ENCODE peak calls at places on chromosome 15, in eight cellular contexts. F is astrocyte, O is HFF-Myc, E is GM20000, X is OCI-LY7, M is progenitor cell of endocrine pancreas, W is fibroblast of mammary gland, H is tibial artery. J is an unnamed sample.

GRCh38 chr15:91407237-91407889 is 307.3 kb downstream of the SV2B start:
- DNase-seq in O (no peak), H (no peak), W (peak; percentile 25), M (no peak), X (no peak), F (peak; percentile 79), E (no peak), J (no peak)

GRCh38 chr15:90710436-90710835 is 6.7 kb upstream of the BLM start:
- DNase-seq in M (no peak), W (peak; percentile 42), O (no peak), E (no peak), X (no peak), H (no peak), F (no peak), J (no peak)

GRCh38 chr15:64636101-64636500 is 139.3 kb downstream of the RBPMS2 start:
- DNase-seq in H (no peak), W (no peak), M (no peak), X (no peak), O (no peak), E (no peak), F (no peak), J (no peak)

GRCh38 chr15:38129531-38130199 is 123.0 kb upstream of the SPRED1 start:
- DNase-seq in E (peak; percentile 30), F (peak; percentile 100), O (peak; percentile 100), M (no peak), W (peak; percentile 100), X (peak; percentile 66), H (peak; percentile 89), J (peak; percentile 97)

GRCh38 chr15:24848050-24848449 is 106.7 kb upstream of the SNRPN start:
- DNase-seq in X (no peak), M (peak; percentile 31), O (no peak), H (no peak), W (peak; percentile 23), E (no peak), F (peak; percentile 24), J (no peak)

GRCh38 chr15:49855917-49856637 is 235.2 kb downstream of the DTWD1 start:
- DNase-seq in O (peak; percentile 82), W (peak; percentile 99), H (peak; percentile 23), M (no peak), X (no peak), F (peak; percentile 98), E (no peak), J (peak; percentile 98)

GRCh38 chr15:25862087-25862468 is 1.0 kb downstream of the ATP10A start:
- DNase-seq in E (no peak), W (no peak), M (no peak), H (no peak), F (no peak), X (no peak), O (no peak), J (no peak)

GRCh38 chr15:69699096-69699495 is 246.5 kb downstream of the RPLP1 start:
- DNase-seq in F (no peak), X (no peak), H (no peak), W (no peak), M (no peak), E (no peak), O (no peak), J (no peak)

GRCh38 chr15:73081321-73081958 is 29.2 kb downstream of the NEO1 start:
- DNase-seq in F (peak; percentile 43), H (no peak), E (peak; percentile 10), O (peak; percentile 39), M (no peak), W (peak; percentile 76), X (peak; percentile 51), J (peak; percentile 29)

GRCh38 chr15:28931828-28932227 is 46.1 kb downstream of the APBA2 start:
- DNase-seq in E (no peak), F (no peak), W (no peak), X (no peak), H (no peak), O (no peak), M (no peak), J (no peak)

GRCh38 chr15:58506064-58506490 is 74.3 kb downstream of the LIPC start:
- DNase-seq in W (no peak), H (no peak), F (no peak), X (no peak), O (no peak), E (no peak), M (no peak), J (no peak)

GRCh38 chr15:31387483-31388118 is 61.0 kb downstream of the KLF13 start:
- DNase-seq in E (peak; percentile 7), M (no peak), H (no peak), W (peak; percentile 35), X (no peak), O (peak; percentile 40), F (peak; percentile 35), J (no peak)

GRCh38 chr15:64344651-64345262 is 11.2 kb downstream of the CSNK1G1 start:
- DNase-seq in F (peak; percentile 51), H (no peak), W (peak; percentile 56), M (no peak), O (no peak), X (no peak), E (no peak), J (peak; percentile 35)

GRCh38 chr15:42037650-42038049 is 16.8 kb upstream of the PLA2G4E start:
- DNase-seq in X (no peak), E (no peak), H (no peak), F (no peak), W (no peak), O (no peak), M (no peak), J (no peak)

GRCh38 chr15:85792872-85793621 is 1.7 kb downstream of the KLHL25 start:
- DNase-seq in X (no peak), F (no peak), W (no peak), M (no peak), H (no peak), O (no peak), E (no peak), J (no peak)

GRCh38 chr15:85545185-85545584 is 164.8 kb downstream of the AKAP13 start:
- DNase-seq in O (no peak), W (peak; percentile 54), F (no peak), H (no peak), E (no peak), X (no peak), M (no peak), J (no peak)

GRCh38 chr15:66646308-66646707 is 55.7 kb upstream of the SMAD6 start:
- DNase-seq in E (no peak), X (no peak), M (no peak), W (peak; percentile 81), O (no peak), F (peak; percentile 30), H (no peak), J (peak; percentile 16)

GRCh38 chr15:48865387-48866079 is 12.4 kb upstream of the EID1 start:
- DNase-seq in M (no peak), E (no peak), H (no peak), F (peak; percentile 72), W (peak; percentile 75), O (peak; percentile 41), X (no peak), J (no peak)

GRCh38 chr15:34642252-34642651 is 58.8 kb upstream of the GOLGA8B start:
- DNase-seq in E (no peak), W (no peak), O (no peak), H (no peak), F (no peak), X (no peak), M (no peak), J (no peak)

GRCh38 chr15:71934446-71934845 is 124.1 kb downstream of the NR2E3 start:
- DNase-seq in M (no peak), F (no peak), H (no peak), W (no peak), E (no peak), O (no peak), X (no peak), J (no peak)

DNA sequence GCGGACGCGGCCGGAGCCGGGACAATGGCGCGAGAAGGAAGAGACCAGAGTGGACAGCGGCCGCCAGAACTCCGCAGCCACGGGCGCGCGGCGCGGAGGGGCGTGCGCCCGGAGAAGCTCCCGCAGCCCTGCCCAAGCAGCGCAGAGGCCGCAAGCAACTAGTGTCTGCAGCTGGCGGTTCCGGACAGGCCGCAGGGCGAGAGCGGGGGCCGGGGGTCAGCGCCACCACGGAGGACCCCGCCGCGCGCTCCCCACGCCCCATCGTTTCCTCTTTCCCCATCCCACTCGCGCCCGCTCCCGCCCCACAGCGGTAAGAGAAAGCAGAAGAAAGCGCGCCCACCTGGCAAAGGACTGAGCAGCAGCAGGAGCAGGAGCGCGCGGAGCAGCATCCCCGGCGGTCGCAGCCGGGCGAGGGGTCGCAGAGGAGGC is 440 bp downstream of the PRTG start:
- DNase-seq in W (no peak), M (no peak), E (peak; percentile 58), H (no peak), F (peak; percentile 38), O (no peak), X (no peak), J (no peak)
- TF ChIP-seq CTCF in W (no peak), M (no peak), E (no peak), H (no peak), F (no peak), O (no peak), X (no peak), J (no peak)

DNA sequence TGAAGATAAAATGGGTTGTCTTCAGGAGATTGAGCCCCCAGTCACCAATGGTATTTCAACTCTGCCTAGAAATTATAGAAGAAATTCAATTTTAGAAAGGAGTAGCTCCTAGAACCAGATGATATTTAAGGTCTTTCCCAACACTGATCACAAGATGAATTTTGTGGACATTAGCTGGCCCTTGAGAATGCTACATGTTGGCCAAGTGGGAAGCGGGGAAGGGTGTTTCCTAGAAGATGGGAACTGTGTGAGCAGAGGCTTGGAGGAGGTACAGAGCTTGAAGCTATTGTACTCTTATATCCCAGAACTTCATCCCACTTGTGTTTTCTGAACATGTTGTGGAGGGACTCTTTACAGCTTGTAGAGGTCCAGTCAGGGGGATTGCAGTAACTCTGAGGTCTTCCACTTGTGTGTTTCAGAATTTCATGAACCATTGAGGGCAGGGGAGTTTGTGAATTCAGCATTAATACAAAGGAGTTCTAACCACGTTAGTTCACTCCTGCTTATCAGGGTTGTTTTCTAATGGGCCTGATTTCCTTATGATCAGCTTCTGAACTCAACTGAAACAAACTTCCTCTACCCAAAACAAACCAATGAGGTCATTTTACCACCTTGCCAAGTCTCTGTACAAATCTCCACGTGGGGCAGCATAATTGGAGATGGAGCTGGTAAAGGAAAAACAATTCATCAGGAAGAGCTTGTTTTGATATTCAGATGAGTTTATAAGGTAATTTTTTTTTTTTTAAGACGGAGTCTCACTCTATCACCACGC is 152.6 kb upstream of the TPM1 start:
- DNase-seq in X (no peak), O (no peak), M (no peak), E (no peak), W (peak; percentile 88), H (peak; percentile 76), F (peak; percentile 70), J (no peak)
- TF ChIP-seq CTCF in X (no peak), O (no peak), M (no peak), E (no peak), W (no peak), H (no peak), F (no peak), J (no peak)

GRCh38 chr15:81174759-81175327 is 21.8 kb upstream of the IL16 start:
- DNase-seq in M (no peak), F (no peak), W (no peak), O (no peak), E (no peak), X (no peak), H (no peak), J (no peak)
- TF ChIP-seq CTCF in M (no peak), F (no peak), W (peak; percentile 13), O (no peak), E (no peak), X (peak; percentile 49), H (no peak), J (no peak)

DNA sequence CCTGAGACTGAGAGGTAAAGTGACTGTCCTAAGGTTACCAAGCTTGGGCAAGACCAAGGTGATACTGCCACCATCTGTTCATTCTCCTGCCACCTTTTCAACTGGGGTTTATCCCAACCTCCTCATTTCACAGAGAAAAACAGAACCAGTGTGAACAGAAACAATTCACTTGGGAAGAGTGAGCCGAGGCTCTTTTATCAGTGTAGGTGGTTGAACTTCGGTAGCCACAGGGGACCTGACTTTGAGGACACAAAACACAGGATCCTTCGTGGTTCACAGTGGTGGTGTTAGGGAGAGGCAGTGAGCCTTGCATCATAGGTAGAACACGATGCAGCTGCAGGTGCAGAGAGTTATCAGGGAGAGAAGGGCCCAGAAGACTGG is 72.8 kb upstream of the ICE2 start:
- DNase-seq in H (no peak), W (no peak), M (no peak), O (no peak), E (no peak), X (no peak), F (no peak), J (no peak)
- TF ChIP-seq CTCF in H (no peak), W (no peak), M (no peak), O (no peak), E (no peak), X (peak; percentile 44), F (no peak), J (no peak)